ENCODE peak calls at places on chromosomes 12 and 14, in ten cellular contexts. H is HT1080; E is mesendoderm; J is caudate nucleus; K is heart right ventricle; V is stimulated activated CD4-positive, alpha-beta T cell treated with anti-CD3 and anti-CD28 coated beads, Interleukin-2, amount 100 ng/mL, for 4 hours; M is amniotic stem cell; Q is T-helper 17 cell; U is NCI-H748 treated with DMSO at 0.1 percent for 48 hours; Z is activated T-helper 1 cell treated with Interleukin-2 at 50 U/mL for 16 hours. R is an unnamed sample.

GRCh38 chr12:6866163-6866919 is 990 bp upstream of the TPI1 start:
- DNase-seq in K (no peak), Z (no peak), Q (no peak), J (no peak), V (no peak), H (no peak), E (no peak), M (no peak), U (no peak), R (no peak)

GRCh38 chr12:39380090-39380489 is 62.8 kb downstream of the KIF21A start:
- DNase-seq in U (no peak), K (no peak), J (no peak), H (no peak), M (no peak), Z (no peak), Q (no peak), E (no peak), V (no peak), R (no peak)

GRCh38 chr14:89137514-89138163 is 279.4 kb downstream of the FOXN3 start:
- DNase-seq in J (no peak), Z (no peak), Q (no peak), H (peak; percentile 97), V (no peak), U (no peak), K (no peak), M (peak; percentile 55), E (no peak), R (peak; percentile 81)

GRCh38 chr14:102777711-102778615 is 714 bp downstream of the TRAF3 start:
- DNase-seq in Q (no peak), M (peak; percentile 17), J (no peak), V (peak; percentile 20), Z (no peak), U (peak; percentile 12), K (no peak), H (no peak), E (no peak), R (no peak)

GRCh38 chr12:93762059-93762719 is 85.0 kb downstream of the CRADD start:
- DNase-seq in V (no peak), Z (no peak), J (no peak), K (no peak), Q (no peak), H (no peak), U (no peak), M (no peak), E (no peak), R (no peak)

GRCh38 chr14:34794217-34794616 is 79.8 kb upstream of the CFL2 start:
- DNase-seq in E (no peak), H (no peak), J (no peak), V (no peak), Q (no peak), Z (no peak), M (no peak), K (no peak), U (no peak), R (no peak)

GRCh38 chr12:112347521-112347920 is 34.7 kb downstream of the HECTD4 start:
- DNase-seq in H (peak; percentile 36), V (no peak), K (no peak), Z (no peak), U (no peak), E (no peak), Q (no peak), M (no peak), J (no peak), R (no peak)

GRCh38 chr12:93381183-93381975 is 3.7 kb downstream of the NUDT4 start:
- DNase-seq in J (no peak), M (no peak), Z (no peak), Q (no peak), V (no peak), K (no peak), E (peak; percentile 12), H (no peak), U (no peak), R (no peak)

GRCh38 chr12:95336387-95337067 is 118.9 kb downstream of the VEZT start:
- DNase-seq in J (peak; percentile 27), V (no peak), E (peak; percentile 94), M (peak; percentile 48), H (peak; percentile 71), K (peak; percentile 76), Z (no peak), Q (no peak), U (peak; percentile 54), R (peak; percentile 60)

GRCh38 chr14:59356783-59357182 is 108.4 kb downstream of the GPR135 start:
- DNase-seq in K (no peak), V (no peak), M (no peak), J (no peak), U (no peak), Q (no peak), E (no peak), Z (no peak), H (no peak), R (no peak)

GRCh38 chr14:90611936-90612335 is 204.3 kb downstream of the TTC7B start:
- DNase-seq in K (no peak), E (no peak), J (no peak), Q (no peak), V (no peak), M (no peak), U (no peak), H (no peak), Z (no peak), R (no peak)

GRCh38 chr12:45674583-45674982 is 54.9 kb upstream of the ARID2 start:
- DNase-seq in Z (no peak), J (no peak), U (no peak), M (peak; percentile 72), K (peak; percentile 42), H (peak; percentile 85), V (no peak), E (peak; percentile 66), Q (no peak), R (peak; percentile 87)

GRCh38 chr12:89844539-89844938 is 135.9 kb upstream of the ATP2B1 start:
- DNase-seq in Q (no peak), V (no peak), J (no peak), U (no peak), E (no peak), Z (no peak), K (no peak), H (no peak), M (no peak), R (no peak)

GRCh38 chr14:99564256-99564902 is 39.6 kb downstream of the CCDC85C start:
- DNase-seq in E (no peak), V (no peak), U (peak; percentile 47), Z (no peak), J (no peak), H (no peak), K (peak; percentile 89), M (no peak), Q (no peak), R (no peak)

GRCh38 chr14:26199096-26199495 is 398.7 kb downstream of the NOVA1 start:
- DNase-seq in K (no peak), M (no peak), Q (no peak), U (no peak), E (peak; percentile 20), H (no peak), V (no peak), Z (no peak), J (no peak), R (no peak)

GRCh38 chr12:96198970-96199369 is 4.8 kb downstream of the ELK3 start:
- DNase-seq in M (peak; percentile 49), V (no peak), E (no peak), J (no peak), K (no peak), Q (no peak), U (no peak), Z (no peak), H (peak; percentile 96), R (no peak)

GRCh38 chr12:74941678-74942077 is 268.0 kb downstream of the KCNC2 start:
- DNase-seq in Q (no peak), K (no peak), H (no peak), J (no peak), Z (no peak), V (no peak), M (no peak), E (no peak), U (no peak), R (no peak)

GRCh38 chr14:68794856-68795601 is 2.2 kb upstream of the ZFP36L1 start:
- DNase-seq in J (no peak), K (peak; percentile 71), Z (no peak), Q (peak; percentile 34), H (peak; percentile 49), V (peak; percentile 48), E (peak; percentile 78), M (peak; percentile 87), U (no peak), R (peak; percentile 53)

GRCh38 chr14:64053694-64054669 is 201.2 kb downstream of the SYNE2 start:
- DNase-seq in M (no peak), V (no peak), Z (no peak), U (no peak), H (peak; percentile 62), J (no peak), Q (no peak), E (no peak), K (no peak), R (no peak)

GRCh38 chr14:67170706-67171105 is 18.5 kb upstream of the GARIN2 start:
- DNase-seq in H (peak; percentile 32), K (no peak), J (no peak), E (no peak), Q (no peak), M (no peak), Z (no peak), V (no peak), U (no peak), R (no peak)

GRCh38 chr12:68482660-68483059 is 128.0 kb upstream of the RAP1B start:
- DNase-seq in K (no peak), V (no peak), Z (no peak), U (no peak), E (no peak), J (no peak), Q (no peak), M (no peak), H (no peak), R (no peak)

GRCh38 chr12:6950944-6951540 is at the start of gene PTPN6:
- DNase-seq in E (no peak), M (no peak), U (no peak), V (peak; percentile 76), K (no peak), H (no peak), J (no peak), Q (no peak), Z (no peak), R (no peak)

GRCh38 chr14:25110101-25110500 is 60.2 kb upstream of the STXBP6 start:
- DNase-seq in U (no peak), Q (no peak), K (no peak), J (no peak), M (no peak), Z (no peak), E (no peak), H (no peak), V (no peak), R (no peak)

GRCh38 chr14:88245321-88245720 is 77.7 kb downstream of the KCNK10 start:
- DNase-seq in V (no peak), K (no peak), Z (no peak), E (no peak), H (no peak), J (no peak), U (peak; percentile 91), M (no peak), Q (no peak), R (no peak)

GRCh38 chr12:128627659-128628058 is 196.1 kb downstream of the SLC15A4 start:
- DNase-seq in J (no peak), U (no peak), K (no peak), M (no peak), V (no peak), H (no peak), Q (no peak), E (no peak), Z (no peak), R (no peak)

GRCh38 chr14:50821471-50822464 is 9.2 kb downstream of the NIN start:
- DNase-seq in Q (peak; percentile 25), K (no peak), Z (peak; percentile 43), J (no peak), U (no peak), H (no peak), V (no peak), E (no peak), M (no peak), R (no peak)

GRCh38 chr12:120439646-120440247 is 1.8 kb downstream of the COX6A1 start:
- DNase-seq in E (peak; percentile 85), Z (peak; percentile 55), M (peak; percentile 11), J (no peak), K (peak; percentile 55), Q (peak; percentile 65), V (peak; percentile 60), H (peak; percentile 61), U (peak; percentile 37), R (no peak)